ENCODE peak calls at places on chromosomes 16 and 17, in five cellular contexts. One of them, this sample, is unnamed.

GRCh38 chr17:4026255-4026654 is 62.0 kb upstream of the ATP2A3 start:
- DNase-seq in mammary epithelial cell: no peak
- DNase-seq in AG04450: no peak
- DNase-seq in right lobe of liver: no peak
- DNase-seq in sigmoid colon: no peak
- DNase-seq in this sample: no peak

GRCh38 chr17:73586153-73586906 is 57.9 kb downstream of the SDK2 start:
- DNase-seq in mammary epithelial cell: no peak
- DNase-seq in AG04450: no peak
- DNase-seq in right lobe of liver: no peak
- DNase-seq in sigmoid colon: no peak
- DNase-seq in this sample: no peak

GRCh38 chr16:12215302-12216105 is 239.0 kb downstream of the SNX29 start:
- DNase-seq in mammary epithelial cell: no peak
- DNase-seq in AG04450: no peak
- DNase-seq in right lobe of liver: no peak
- DNase-seq in sigmoid colon: no peak
- DNase-seq in this sample: no peak

GRCh38 chr17:49227436-49228261 is 2.9 kb downstream of the PHOSPHO1 start:
- DNase-seq in mammary epithelial cell: peak; percentile 48
- DNase-seq in AG04450: peak; percentile 26
- DNase-seq in right lobe of liver: peak; percentile 74
- DNase-seq in sigmoid colon: peak; percentile 87
- DNase-seq in this sample: peak; percentile 86

GRCh38 chr16:75464130-75464918 is at the start of gene TMEM170A:
- DNase-seq in mammary epithelial cell: peak; percentile 99
- DNase-seq in AG04450: peak; percentile 98
- DNase-seq in right lobe of liver: peak; percentile 99
- DNase-seq in sigmoid colon: peak; percentile 100
- DNase-seq in this sample: peak; percentile 99

GRCh38 chr17:34252138-34252889 is 2.8 kb upstream of the CCL2 start:
- DNase-seq in mammary epithelial cell: no peak
- DNase-seq in AG04450: peak; percentile 86
- DNase-seq in right lobe of liver: peak; percentile 88
- DNase-seq in sigmoid colon: peak; percentile 98
- DNase-seq in this sample: no peak

GRCh38 chr17:50593321-50593720 is 32.8 kb downstream of the CACNA1G start:
- DNase-seq in mammary epithelial cell: no peak
- DNase-seq in AG04450: no peak
- DNase-seq in right lobe of liver: no peak
- DNase-seq in sigmoid colon: no peak
- DNase-seq in this sample: no peak

GRCh38 chr17:82846061-82846691 is 6.4 kb upstream of the ZNF750 start:
- DNase-seq in mammary epithelial cell: no peak
- DNase-seq in AG04450: no peak
- DNase-seq in right lobe of liver: no peak
- DNase-seq in sigmoid colon: peak; percentile 55
- DNase-seq in this sample: no peak

GRCh38 chr17:33667052-33667509 is 374.0 kb upstream of the ASIC2 start:
- DNase-seq in mammary epithelial cell: no peak
- DNase-seq in AG04450: no peak
- DNase-seq in right lobe of liver: no peak
- DNase-seq in sigmoid colon: no peak
- DNase-seq in this sample: no peak

GRCh38 chr16:50152386-50152806 is 710 bp upstream of the TENT4B start:
- DNase-seq in mammary epithelial cell: peak; percentile 40
- DNase-seq in AG04450: no peak
- DNase-seq in right lobe of liver: peak; percentile 69
- DNase-seq in sigmoid colon: peak; percentile 76
- DNase-seq in this sample: peak; percentile 80

GRCh38 chr16:64948056-64948455 is 173.8 kb downstream of the CDH11 start:
- DNase-seq in mammary epithelial cell: no peak
- DNase-seq in AG04450: no peak
- DNase-seq in right lobe of liver: no peak
- DNase-seq in sigmoid colon: no peak
- DNase-seq in this sample: no peak

GRCh38 chr16:7513429-7513828 is 180.8 kb downstream of the RBFOX1 start:
- DNase-seq in mammary epithelial cell: no peak
- DNase-seq in AG04450: no peak
- DNase-seq in right lobe of liver: no peak
- DNase-seq in sigmoid colon: no peak
- DNase-seq in this sample: no peak

GRCh38 chr16:70610273-70611223 is 35.8 kb upstream of the IL34 start:
- DNase-seq in mammary epithelial cell: no peak
- DNase-seq in AG04450: no peak
- DNase-seq in right lobe of liver: no peak
- DNase-seq in sigmoid colon: no peak
- DNase-seq in this sample: no peak

GRCh38 chr16:29811170-29811895 is 660 bp upstream of the PRRT2 start:
- DNase-seq in mammary epithelial cell: peak; percentile 97
- DNase-seq in AG04450: peak; percentile 95
- DNase-seq in right lobe of liver: peak; percentile 97
- DNase-seq in sigmoid colon: peak; percentile 99
- DNase-seq in this sample: peak; percentile 68

GRCh38 chr16:89721644-89722391 is 481 bp downstream of the ZNF276 start:
- DNase-seq in mammary epithelial cell: peak; percentile 57
- DNase-seq in AG04450: no peak
- DNase-seq in right lobe of liver: peak; percentile 84
- DNase-seq in sigmoid colon: no peak
- DNase-seq in this sample: peak; percentile 94

GRCh38 chr17:81034779-81035388 is at the start of gene BAIAP2:
- DNase-seq in mammary epithelial cell: peak; percentile 87
- DNase-seq in AG04450: peak; percentile 83
- DNase-seq in right lobe of liver: peak; percentile 98
- DNase-seq in sigmoid colon: peak; percentile 98
- DNase-seq in this sample: peak; percentile 98

GRCh38 chr16:14502256-14502875 is 127.7 kb downstream of the PARN start:
- DNase-seq in mammary epithelial cell: no peak
- DNase-seq in AG04450: no peak
- DNase-seq in right lobe of liver: no peak
- DNase-seq in sigmoid colon: no peak
- DNase-seq in this sample: no peak

GRCh38 chr16:179431-179830 is 828 bp upstream of the HBQ1 start:
- DNase-seq in mammary epithelial cell: no peak
- DNase-seq in AG04450: no peak
- DNase-seq in right lobe of liver: no peak
- DNase-seq in sigmoid colon: no peak
- DNase-seq in this sample: no peak

GRCh38 chr16:8262299-8262698 is 328.0 kb downstream of the TMEM114 start:
- DNase-seq in mammary epithelial cell: no peak
- DNase-seq in AG04450: no peak
- DNase-seq in right lobe of liver: no peak
- DNase-seq in sigmoid colon: no peak
- DNase-seq in this sample: no peak

GRCh38 chr16:75471723-75472634 is 7.5 kb upstream of the TMEM170A start:
- DNase-seq in mammary epithelial cell: peak; percentile 55
- DNase-seq in AG04450: peak; percentile 24
- DNase-seq in right lobe of liver: peak; percentile 51
- DNase-seq in sigmoid colon: peak; percentile 78
- DNase-seq in this sample: peak; percentile 40

GRCh38 chr16:70703041-70703834 is 17.4 kb upstream of the MTSS2 start:
- DNase-seq in mammary epithelial cell: no peak
- DNase-seq in AG04450: peak; percentile 84
- DNase-seq in right lobe of liver: no peak
- DNase-seq in sigmoid colon: peak; percentile 94
- DNase-seq in this sample: no peak

GRCh38 chr17:2247005-2247404 is 56.6 kb downstream of the SMG6 start:
- DNase-seq in mammary epithelial cell: no peak
- DNase-seq in AG04450: no peak
- DNase-seq in right lobe of liver: no peak
- DNase-seq in sigmoid colon: no peak
- DNase-seq in this sample: no peak

GRCh38 chr16:87705780-87706277 is 60.0 kb downstream of the KLHDC4 start:
- DNase-seq in mammary epithelial cell: no peak
- DNase-seq in AG04450: no peak
- DNase-seq in right lobe of liver: no peak
- DNase-seq in sigmoid colon: no peak
- DNase-seq in this sample: no peak

GRCh38 chr17:15395091-15395490 is 53.7 kb upstream of the TEKT3 start:
- DNase-seq in mammary epithelial cell: no peak
- DNase-seq in AG04450: no peak
- DNase-seq in right lobe of liver: no peak
- DNase-seq in sigmoid colon: no peak
- DNase-seq in this sample: no peak

GRCh38 chr16:73000907-73001521 is 46.9 kb downstream of the ZFHX3 start:
- DNase-seq in mammary epithelial cell: no peak
- DNase-seq in AG04450: no peak
- DNase-seq in right lobe of liver: no peak
- DNase-seq in sigmoid colon: no peak
- DNase-seq in this sample: no peak

GRCh38 chr17:77634710-77635109 is 323.8 kb upstream of the TNRC6C start:
- DNase-seq in mammary epithelial cell: no peak
- DNase-seq in AG04450: no peak
- DNase-seq in right lobe of liver: no peak
- DNase-seq in sigmoid colon: no peak
- DNase-seq in this sample: no peak

GRCh38 chr16:83967091-83967490 is 953 bp upstream of the NECAB2 start:
- DNase-seq in mammary epithelial cell: no peak
- DNase-seq in AG04450: no peak
- DNase-seq in right lobe of liver: peak; percentile 35
- DNase-seq in sigmoid colon: no peak
- DNase-seq in this sample: no peak

GRCh38 chr16:83963277-83964119 is 4.5 kb upstream of the NECAB2 start:
- DNase-seq in mammary epithelial cell: no peak
- DNase-seq in AG04450: no peak
- DNase-seq in right lobe of liver: peak; percentile 46
- DNase-seq in sigmoid colon: no peak
- DNase-seq in this sample: no peak

GRCh38 chr16:83965444-83966152 is 2.4 kb upstream of the NECAB2 start:
- DNase-seq in mammary epithelial cell: no peak
- DNase-seq in AG04450: no peak
- DNase-seq in right lobe of liver: peak; percentile 51
- DNase-seq in sigmoid colon: no peak
- DNase-seq in this sample: no peak

GRCh38 chr16:83966153-83966696 is 1.8 kb upstream of the NECAB2 start:
- DNase-seq in mammary epithelial cell: no peak
- DNase-seq in AG04450: no peak
- DNase-seq in right lobe of liver: peak; percentile 60
- DNase-seq in sigmoid colon: no peak
- DNase-seq in this sample: no peak

GRCh38 chr16:83964684-83965443 is 3.2 kb upstream of the NECAB2 start:
- DNase-seq in mammary epithelial cell: no peak
- DNase-seq in AG04450: no peak
- DNase-seq in right lobe of liver: peak; percentile 56
- DNase-seq in sigmoid colon: no peak
- DNase-seq in this sample: no peak
- H3K4me3 ChIP-seq in mammary epithelial cell: no peak overlapping the region
- H3K4me3 ChIP-seq in AG04450: no peak overlapping the region
- H3K4me3 ChIP-seq in right lobe of liver: no peak overlapping the region
- H3K4me3 ChIP-seq in sigmoid colon: no peak overlapping the region
- H3K4me3 ChIP-seq in this sample: no peak overlapping the region

GRCh38 chr16:53826658-53827057 is 122.7 kb downstream of the FTO start:
- DNase-seq in mammary epithelial cell: no peak
- DNase-seq in AG04450: no peak
- DNase-seq in right lobe of liver: no peak
- DNase-seq in sigmoid colon: no peak
- DNase-seq in this sample: no peak

GRCh38 chr16:53817812-53818211 is 113.9 kb downstream of the FTO start:
- DNase-seq in mammary epithelial cell: no peak
- DNase-seq in AG04450: no peak
- DNase-seq in right lobe of liver: no peak
- DNase-seq in sigmoid colon: no peak
- DNase-seq in this sample: no peak

GRCh38 chr16:53822936-53823529 is 119.1 kb downstream of the FTO start:
- DNase-seq in mammary epithelial cell: peak; percentile 24
- DNase-seq in AG04450: no peak
- DNase-seq in right lobe of liver: no peak
- DNase-seq in sigmoid colon: no peak
- DNase-seq in this sample: no peak

GRCh38 chr16:53821487-53821886 is 117.5 kb downstream of the FTO start:
- DNase-seq in mammary epithelial cell: peak; percentile 65
- DNase-seq in AG04450: no peak
- DNase-seq in right lobe of liver: no peak
- DNase-seq in sigmoid colon: no peak
- DNase-seq in this sample: no peak

DNA sequence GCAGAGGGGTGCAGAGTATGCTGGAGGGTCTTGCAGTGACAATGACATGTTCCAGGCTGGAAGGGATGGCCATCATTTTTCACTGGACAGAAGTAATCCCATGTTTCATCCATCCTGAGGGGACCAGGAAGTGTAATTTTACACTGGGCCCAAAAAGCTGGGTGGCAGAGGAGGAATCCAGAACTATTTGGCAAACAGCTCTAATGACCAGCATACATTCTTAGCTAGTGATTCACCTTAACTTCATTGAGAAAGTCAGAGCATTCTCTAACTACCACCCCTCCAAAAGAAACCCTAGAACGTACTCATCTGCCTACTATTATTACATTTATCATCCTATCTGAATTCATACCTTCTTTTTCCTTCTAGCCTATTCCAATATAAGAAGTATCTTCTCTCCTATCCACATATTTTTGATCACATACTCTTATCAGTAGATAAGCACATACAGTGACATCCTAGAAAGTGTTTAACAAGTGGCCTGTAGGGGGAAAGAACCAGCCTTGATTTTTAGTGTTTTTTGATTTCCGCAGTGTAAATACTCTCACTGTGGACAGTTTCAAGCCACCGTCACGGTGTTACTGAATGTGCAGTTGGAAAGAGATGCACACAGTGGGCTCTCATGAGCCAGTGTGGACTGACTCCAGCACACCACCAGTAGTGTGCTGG is 118.1 kb downstream of the FTO start:
- DNase-seq in mammary epithelial cell: peak; percentile 61
- DNase-seq in AG04450: peak; percentile 44
- DNase-seq in right lobe of liver: no peak
- DNase-seq in sigmoid colon: no peak
- DNase-seq in this sample: no peak
- TF ChIP-seq CTCF in mammary epithelial cell: peak; percentile 17
- TF ChIP-seq CTCF in AG04450: peak; percentile 34
- TF ChIP-seq CTCF in right lobe of liver: no peak
- TF ChIP-seq CTCF in sigmoid colon: no peak
- TF ChIP-seq CTCF in this sample: no peak

GRCh38 chr16:31780342-31780741 is 93.3 kb upstream of the ZNF267 start:
- DNase-seq in mammary epithelial cell: no peak
- DNase-seq in AG04450: no peak
- DNase-seq in right lobe of liver: no peak
- DNase-seq in sigmoid colon: no peak
- DNase-seq in this sample: no peak

DNA sequence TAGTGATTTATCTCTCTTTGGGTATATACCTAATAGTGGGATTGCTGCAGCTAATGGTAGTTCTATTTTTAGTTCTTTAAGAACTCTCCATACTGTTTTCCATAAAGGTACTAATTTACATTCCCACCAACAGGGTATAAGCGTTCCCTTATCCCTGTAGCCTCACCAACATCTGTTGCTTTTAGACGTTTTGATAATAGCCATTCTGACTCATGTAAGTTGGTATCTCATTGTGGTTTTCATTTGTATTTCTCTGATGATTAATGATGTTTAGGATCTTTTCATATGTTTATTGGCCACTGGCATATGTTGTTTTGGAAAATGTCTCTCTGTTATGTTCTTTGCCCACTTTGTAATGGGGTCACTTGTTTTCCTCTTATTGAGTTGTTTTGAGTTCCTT is 88.5 kb upstream of the ZNF267 start:
- DNase-seq in mammary epithelial cell: no peak
- DNase-seq in AG04450: no peak
- DNase-seq in right lobe of liver: no peak
- DNase-seq in sigmoid colon: no peak
- DNase-seq in this sample: no peak
- H3K9me3 ChIP-seq in mammary epithelial cell: peaks cover 14% of the 10 kb centered on the region
- H3K9me3 ChIP-seq in AG04450: peaks cover 10% of the 10 kb centered on the region
- H3K9me3 ChIP-seq in right lobe of liver: peaks cover 10% of the 10 kb centered on the region
- H3K9me3 ChIP-seq in sigmoid colon: peaks cover 18% of the 10 kb centered on the region
- H3K9me3 ChIP-seq in this sample: peaks cover 12% of the 10 kb centered on the region

GRCh38 chr17:40625311-40625710 is 22.3 kb downstream of the SMARCE1 start:
- DNase-seq in mammary epithelial cell: no peak
- DNase-seq in AG04450: no peak
- DNase-seq in right lobe of liver: no peak
- DNase-seq in sigmoid colon: no peak
- DNase-seq in this sample: no peak
- H3K4me3 ChIP-seq in mammary epithelial cell: no peak overlapping the region
- H3K4me3 ChIP-seq in AG04450: no peak overlapping the region
- H3K4me3 ChIP-seq in right lobe of liver: no peak overlapping the region
- H3K4me3 ChIP-seq in sigmoid colon: no peak overlapping the region
- H3K4me3 ChIP-seq in this sample: no peak overlapping the region

This sample was measured in CD8-positive, alpha-beta T cell.